ENCODE peak calls at places on chromosomes 4 and X, in six cellular contexts. C, U, K, M, F and V are unnamed samples.

GRCh38 chr4:10008208-10009005 is 12.9 kb downstream of the SLC2A9 start:
- DNase-seq in U (no peak), K (no peak), C (no peak), M (no peak), F (no peak), V (no peak)

GRCh38 chr4:42786350-42787070 is 106.0 kb upstream of the GRXCR1 start:
- DNase-seq in F (no peak), K (no peak), U (no peak), M (no peak), C (no peak), V (no peak)

GRCh38 chrX:27680726-27681125 is 90.6 kb downstream of the DCAF8L2 start:
- DNase-seq in C (no peak), F (no peak), M (no peak), U (no peak), K (no peak), V (no peak)

GRCh38 chr4:89204624-89205023 is 93.3 kb downstream of the TIGD2 start:
- DNase-seq in C (no peak), F (no peak), K (no peak), M (no peak), U (no peak), V (no peak)

GRCh38 chr4:633406-633805 is 8.0 kb downstream of the PDE6B start:
- DNase-seq in M (no peak), F (no peak), U (no peak), K (no peak), C (no peak), V (no peak)

GRCh38 chrX:72020788-72021187 is 110.1 kb downstream of the NHSL2 start:
- DNase-seq in F (no peak), U (no peak), M (no peak), K (no peak), C (no peak), V (no peak)

GRCh38 chr4:137510866-137511265 is 21.4 kb downstream of the PCDH18 start:
- DNase-seq in U (peak; percentile 40), F (no peak), M (no peak), K (no peak), C (peak; percentile 48), V (no peak)

GRCh38 chr4:15906024-15906443 is 32.5 kb downstream of the FGFBP1 start:
- DNase-seq in C (no peak), F (no peak), M (no peak), K (no peak), U (no peak), V (no peak)

GRCh38 chr4:82232891-82233290 is 140.9 kb downstream of the HNRNPD start:
- DNase-seq in K (no peak), M (no peak), C (no peak), F (no peak), U (no peak), V (no peak)

GRCh38 chrX:54470054-54470760 is 25.8 kb downstream of the FGD1 start:
- DNase-seq in F (no peak), K (no peak), M (no peak), C (no peak), U (no peak), V (no peak)

GRCh38 chrX:19893722-19894121 is 6.3 kb upstream of the SH3KBP1 start:
- DNase-seq in M (no peak), K (no peak), F (no peak), C (no peak), U (no peak), V (no peak)